ENCODE peak calls at places on chromosomes 7 and 10, in four cellular contexts. M is NT2/D1, T is pancreas, I is left ventricle myocardium inferior. Y is an unnamed sample. For H3K4me1, the result is how much of the 10 kb centered on the place peaks cover.

GRCh38 chr10:90227786-90228185 is 526.4 kb downstream of the KIF20B start:
- DNase-seq in M (no peak), T (no peak), I (no peak), Y (no peak)

GRCh38 chr7:1197997-1198632 is 34.6 kb upstream of the UNCX start:
- DNase-seq in M (no peak), T (no peak), I (no peak), Y (no peak)

GRCh38 chr7:144404911-144405310 is 1.4 kb upstream of the NOBOX start:
- DNase-seq in M (no peak), T (no peak), I (no peak), Y (no peak)

GRCh38 chr10:124042656-124043309 is 50.6 kb downstream of the CHST15 start:
- DNase-seq in M (no peak), T (peak), I (no peak), Y (no peak)

GRCh38 chr10:129760003-129760315 is 204.1 kb downstream of the EBF3 start:
- DNase-seq in M (no peak), T (no peak), I (no peak), Y (no peak)

GRCh38 chr10:97854735-97855134 is 5.1 kb downstream of the GOLGA7B start:
- DNase-seq in M (no peak), T (no peak), I (no peak), Y (no peak)

GRCh38 chr10:109978481-109978880 is 29.3 kb upstream of the ADD3 start:
- DNase-seq in M (no peak), T (no peak), I (no peak), Y (peak)

GRCh38 chr7:43018446-43018845 is 86.3 kb downstream of the MRPL32 start:
- DNase-seq in M (no peak), T (no peak), I (no peak), Y (no peak)

GRCh38 chr10:14507721-14508120 is 177.0 kb upstream of the FRMD4A start:
- DNase-seq in M (no peak), T (no peak), I (no peak), Y (no peak)

GRCh38 chr7:1907751-1908365 is 237.8 kb downstream of the ELFN1 start:
- DNase-seq in M (no peak), T (no peak), I (no peak), Y (no peak)

GRCh38 chr7:5892498-5892897 is 6.0 kb upstream of the CCZ1 start:
- DNase-seq in M (no peak), T (no peak), I (no peak), Y (no peak)

GRCh38 chr7:47418910-47419309 is 163.0 kb downstream of the TNS3 start:
- DNase-seq in M (no peak), T (no peak), I (no peak), Y (no peak)

GRCh38 chr10:49109669-49110335 is 5.5 kb downstream of the VSTM4 start:
- DNase-seq in M (no peak), T (no peak), I (peak), Y (no peak)

GRCh38 chr10:70729763-70730357 is 55.3 kb downstream of the TBATA start:
- DNase-seq in M (no peak), T (no peak), I (no peak), Y (no peak)

GRCh38 chr7:159075563-159076238 is 69.0 kb downstream of the VIPR2 start:
- DNase-seq in M (no peak), T (peak), I (no peak), Y (no peak)

GRCh38 chr10:46309511-46310142 is 22.8 kb downstream of the ANTXRL start:
- DNase-seq in M (no peak), T (peak), I (no peak), Y (no peak)

GRCh38 chr7:128110641-128111365 is 79.6 kb upstream of the LRRC4 start:
- DNase-seq in M (no peak), T (no peak), I (no peak), Y (no peak)

GRCh38 chr7:128114806-128115205 is 83.6 kb upstream of the LRRC4 start:
- DNase-seq in M (no peak), T (no peak), I (no peak), Y (no peak)

GRCh38 chr7:128113839-128114238 is 82.6 kb upstream of the LRRC4 start:
- DNase-seq in M (no peak), T (no peak), I (no peak), Y (peak)

GRCh38 chr7:128112018-128112780 is 81.0 kb upstream of the LRRC4 start:
- DNase-seq in M (no peak), T (no peak), I (no peak), Y (no peak)

GRCh38 chr7:128112781-128113221 is 81.6 kb upstream of the LRRC4 start:
- DNase-seq in M (no peak), T (no peak), I (no peak), Y (no peak)
- H3K4me1 ChIP-seq in M (under half), T (under half), I (under half), Y (under half)

DNA sequence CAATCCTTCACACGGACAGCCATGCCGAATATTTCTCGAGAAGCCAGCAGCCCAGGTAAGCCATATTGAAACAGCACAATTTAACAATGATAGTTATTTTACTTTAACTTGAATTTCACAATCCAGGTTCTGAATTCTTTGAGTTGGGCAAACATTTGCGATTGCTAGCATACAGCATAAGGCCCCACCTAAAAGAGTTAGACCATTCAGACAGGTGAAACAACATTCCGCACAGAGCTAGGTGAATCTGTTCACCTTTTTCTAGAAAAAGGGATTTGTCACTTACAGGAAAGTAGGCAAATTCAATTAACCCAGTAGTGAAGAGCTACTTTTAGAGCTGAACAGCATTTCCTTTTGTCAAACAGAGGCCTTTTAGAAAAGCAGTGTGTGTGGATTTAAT is 45.3 kb downstream of the CREB3L2 start:
- DNase-seq in M (no peak), T (no peak), I (no peak), Y (no peak)
- H3K4me1 ChIP-seq in M (under half), T (under half), I (half or more), Y (under half)

DNA sequence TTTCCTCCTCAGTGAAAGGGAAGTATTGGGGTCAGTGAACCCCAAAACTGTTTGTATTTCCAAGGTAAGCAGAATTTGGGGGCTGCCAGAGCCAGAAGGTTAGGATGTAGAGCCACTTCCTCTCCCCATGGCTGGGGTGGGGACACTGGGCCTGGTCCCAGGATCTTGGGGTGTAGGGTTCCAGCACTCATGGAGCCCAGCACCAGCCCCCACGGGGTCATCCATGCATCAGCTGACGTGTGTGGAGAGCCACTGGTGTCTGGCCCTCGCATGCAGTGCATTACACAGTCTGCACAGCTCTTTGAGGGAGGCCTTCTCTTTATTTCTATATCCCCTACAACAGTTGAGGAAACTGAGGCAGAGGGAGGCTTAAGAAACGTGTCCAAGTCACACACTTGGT is 91.4 kb downstream of the ZMIZ1 start:
- DNase-seq in M (no peak), T (no peak), I (no peak), Y (no peak)
- H3K4me1 ChIP-seq in M (under half), T (under half), I (half or more), Y (under half)

DNA sequence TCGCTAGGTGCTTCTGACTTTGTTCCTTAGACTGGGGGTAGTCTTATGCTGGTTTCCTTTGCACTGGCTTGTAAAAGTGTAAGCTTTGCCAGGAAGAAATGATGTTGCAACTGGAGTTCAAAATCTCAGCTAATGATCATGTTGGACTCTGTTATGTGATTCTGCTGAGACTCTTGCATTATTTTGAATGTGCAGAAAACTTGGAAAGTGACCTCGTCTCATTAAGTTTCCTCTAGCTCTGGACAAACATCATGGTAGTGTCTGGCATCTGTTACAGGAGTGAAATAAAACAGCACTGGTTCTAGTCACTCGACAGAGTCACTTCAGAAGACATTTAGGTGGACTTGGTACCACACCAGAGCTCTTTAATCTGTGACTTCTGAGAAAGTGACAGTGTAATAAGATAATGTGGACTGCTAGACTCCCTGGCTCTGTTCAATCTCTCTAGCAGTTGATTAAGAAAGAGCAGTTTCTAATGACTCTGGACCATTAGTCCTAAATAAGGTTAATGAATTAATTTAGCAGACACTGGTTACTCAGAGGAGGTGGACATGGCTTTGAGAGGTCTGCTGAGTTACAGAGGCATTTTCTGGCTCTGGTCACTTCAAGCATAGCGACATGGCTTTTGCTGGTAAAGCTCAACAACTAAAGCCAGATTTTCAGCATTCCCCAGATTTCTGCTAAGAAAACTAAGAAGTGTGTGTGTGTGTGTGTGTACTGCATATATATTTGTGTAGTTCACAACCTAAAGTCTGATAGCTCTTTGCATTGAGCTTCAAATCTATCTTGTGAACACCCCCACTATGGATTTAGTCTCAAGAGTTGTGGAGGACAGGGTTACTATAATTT is 2.1 kb downstream of the NRP1 start:
- DNase-seq in M (no peak), T (no peak), I (no peak), Y (no peak)
- H3K4me1 ChIP-seq in M (under half), T (under half), I (half or more), Y (under half)

GRCh38 chr7:132154695-132155471 is 421.4 kb downstream of the PLXNA4 start:
- DNase-seq in M (no peak), T (no peak), I (no peak), Y (no peak)

GRCh38 chr7:132158166-132158565 is 418.1 kb downstream of the PLXNA4 start:
- DNase-seq in M (no peak), T (no peak), I (no peak), Y (no peak)

GRCh38 chr7:132158841-132159240 is 417.4 kb downstream of the PLXNA4 start:
- DNase-seq in M (no peak), T (no peak), I (no peak), Y (no peak)

GRCh38 chr7:132154248-132154647 is 422.0 kb downstream of the PLXNA4 start:
- DNase-seq in M (no peak), T (no peak), I (no peak), Y (no peak)

GRCh38 chr7:132155715-132156114 is 420.6 kb downstream of the PLXNA4 start:
- DNase-seq in M (no peak), T (no peak), I (no peak), Y (no peak)
- H3K4me1 ChIP-seq in M (under half), T (under half), I (under half), Y (under half)

GRCh38 chr7:27139335-27140107 is 4.0 kb downstream of the HOXA5 start:
- DNase-seq in M (no peak), T (no peak), I (no peak), Y (no peak)

GRCh38 chr7:27138987-27139334 is 4.5 kb downstream of the HOXA5 start:
- DNase-seq in M (no peak), T (no peak), I (no peak), Y (no peak)

GRCh38 chr7:27141138-27141537 is 2.3 kb downstream of the HOXA5 start:
- DNase-seq in M (no peak), T (no peak), I (no peak), Y (no peak)

GRCh38 chr7:27141591-27142561 is 1.6 kb downstream of the HOXA5 start:
- DNase-seq in M (peak), T (peak), I (no peak), Y (no peak)

GRCh38 chr7:27140108-27140842 is 3.2 kb downstream of the HOXA5 start:
- DNase-seq in M (no peak), T (no peak), I (no peak), Y (no peak)
- H3K4me1 ChIP-seq in M (under half), T (under half), I (under half), Y (under half)

Y was measured in HAP-1.